ENCODE peak calls at places on chromosomes 12 and 14, in five cellular contexts. A, J, H, U and L are unnamed samples.

GRCh38 chr12:130818381-130819247 is 20.4 kb downstream of the STX2 start:
- DNase-seq in J (no peak), U (peak; percentile 64), H (peak; percentile 22), A (peak; percentile 29), L (peak; percentile 68)

GRCh38 chr14:64213853-64214570 is 80.2 kb downstream of the ESR2 start:
- DNase-seq in H (no peak), U (no peak), J (no peak), A (no peak), L (no peak)

GRCh38 chr12:89343127-89343526 is 9.2 kb downstream of the DUSP6 start:
- DNase-seq in H (no peak), A (no peak), J (no peak), U (no peak), L (no peak)

GRCh38 chr14:97442363-97442762 is 645.2 kb downstream of the VRK1 start:
- DNase-seq in H (no peak), A (no peak), U (no peak), J (no peak), L (no peak)

GRCh38 chr12:70292017-70292776 is 49.0 kb downstream of the CNOT2 start:
- DNase-seq in U (no peak), H (no peak), J (no peak), A (no peak), L (no peak)

GRCh38 chr14:60965402-60965801 is 15.5 kb downstream of the TRMT5 start:
- DNase-seq in H (no peak), U (no peak), A (no peak), J (no peak), L (no peak)

GRCh38 chr14:103488960-103489359 is 33.7 kb downstream of the CKB start:
- DNase-seq in A (no peak), H (no peak), U (no peak), J (no peak), L (no peak)

GRCh38 chr14:33198684-33199083 is 260.0 kb downstream of the NPAS3 start:
- DNase-seq in H (no peak), J (no peak), U (no peak), A (no peak), L (no peak)

GRCh38 chr14:21206753-21207684 is 51.2 kb upstream of the OR5AU1 start:
- DNase-seq in A (no peak), H (no peak), J (no peak), U (no peak), L (no peak)

GRCh38 chr14:45089813-45090212 is 5.9 kb downstream of the PRPF39 start:
- DNase-seq in A (no peak), U (no peak), J (no peak), H (no peak), L (no peak)

GRCh38 chr12:18595406-18595805 is 142.4 kb downstream of the PLCZ1 start:
- DNase-seq in U (no peak), H (no peak), A (no peak), J (no peak), L (no peak)

GRCh38 chr12:50132505-50133135 is 20.6 kb downstream of the COX14 start:
- DNase-seq in H (peak; percentile 71), A (no peak), J (no peak), U (no peak), L (peak; percentile 33)

GRCh38 chr14:57846631-57847030 is 19.3 kb downstream of the SLC35F4 start:
- DNase-seq in J (no peak), U (no peak), A (no peak), H (no peak), L (no peak)